ENCODE peak calls at places on chromosomes 3 and 15, in ten cellular contexts. E is IMR-90, W is lower leg skin, H is uterus, V is transverse colon, K is A549, T is tibial nerve, G is GM12878, Y is suprapubic skin, Z is HCT116. F is an unnamed sample.

GRCh38 chr3:79255292-79255691 is 512.5 kb downstream of the ROBO1 start:
- DNase-seq in H (no peak), Z (no peak), K (no peak), T (no peak), G (no peak), V (no peak), Y (no peak), E (no peak), W (no peak), F (no peak)

GRCh38 chr15:63070681-63071129 is 28.2 kb downstream of the TPM1 start:
- DNase-seq in H (no peak), Y (no peak), Z (no peak), G (peak), V (no peak), W (no peak), E (no peak), K (peak), T (no peak), F (no peak)

GRCh38 chr3:139329364-139329850 is 14.4 kb upstream of the MRPS22 start:
- DNase-seq in K (peak), V (peak), Z (peak), W (peak), T (peak), G (no peak), H (peak), Y (peak), E (peak), F (peak)

GRCh38 chr15:70826634-70827033 is 27.3 kb downstream of the LARP6 start:
- DNase-seq in K (peak), E (peak), T (peak), G (no peak), Z (peak), W (peak), Y (peak), H (no peak), V (peak), F (no peak)

GRCh38 chr3:151178208-151178845 is 24.7 kb downstream of the GPR171 start:
- DNase-seq in V (no peak), E (no peak), Z (no peak), K (no peak), G (no peak), W (no peak), H (no peak), Y (no peak), T (no peak), F (no peak)

GRCh38 chr15:66675456-66675855 is 26.6 kb upstream of the SMAD6 start:
- DNase-seq in Y (no peak), K (no peak), T (no peak), E (no peak), H (no peak), G (no peak), V (no peak), Z (no peak), W (no peak), F (no peak)

GRCh38 chr15:98025237-98025636 is 64.7 kb downstream of the ARRDC4 start:
- DNase-seq in G (no peak), Z (no peak), H (no peak), V (no peak), W (no peak), K (no peak), Y (no peak), E (peak), T (no peak), F (no peak)

GRCh38 chr15:77966540-77967290 is 110.8 kb downstream of the TBC1D2B start:
- DNase-seq in H (peak), G (no peak), Z (peak), V (peak), K (peak), Y (peak), E (peak), W (peak), T (no peak), F (no peak)

GRCh38 chr3:52615178-52615577 is 70.5 kb downstream of the PBRM1 start:
- DNase-seq in E (peak), V (no peak), G (no peak), T (no peak), Y (no peak), Z (no peak), H (no peak), W (no peak), K (no peak), F (no peak)

GRCh38 chr3:535566-536416 is 339.2 kb downstream of the CHL1 start:
- DNase-seq in Y (no peak), K (peak), H (peak), W (no peak), E (peak), Z (no peak), G (no peak), V (peak), T (no peak), F (no peak)

GRCh38 chr3:181316481-181316880 is 326.9 kb upstream of the DNAJC19 start:
- DNase-seq in H (no peak), W (no peak), E (peak), G (no peak), K (peak), V (no peak), Z (no peak), Y (no peak), T (no peak), F (no peak)

GRCh38 chr15:98493966-98494511 is 154.3 kb upstream of the IGF1R start:
- DNase-seq in Z (no peak), Y (no peak), G (no peak), E (no peak), K (no peak), H (no peak), V (no peak), W (no peak), T (no peak), F (no peak)

GRCh38 chr3:96863129-96863740 is 48.8 kb downstream of the EPHA6 start:
- DNase-seq in T (no peak), E (peak), Z (no peak), Y (no peak), H (no peak), V (peak), W (no peak), K (peak), G (no peak), F (no peak)

GRCh38 chr3:158791259-158791920 is 10.5 kb upstream of the MFSD1 start:
- DNase-seq in Z (peak), T (no peak), H (no peak), E (peak), V (no peak), G (no peak), K (peak), W (no peak), Y (no peak), F (no peak)

GRCh38 chr15:59410448-59410896 is 27.5 kb upstream of the FAM81A start:
- DNase-seq in G (peak), V (peak), W (no peak), T (no peak), E (no peak), Z (no peak), Y (no peak), K (peak), H (no peak), F (no peak)

GRCh38 chr3:72011495-72011894 is 226.5 kb upstream of the PROK2 start:
- DNase-seq in T (no peak), W (no peak), V (no peak), H (no peak), G (no peak), Z (no peak), K (no peak), E (peak), Y (no peak), F (no peak)

GRCh38 chr3:131143802-131144201 is 117.1 kb downstream of the NEK11 start:
- DNase-seq in Z (no peak), T (no peak), K (no peak), V (no peak), W (no peak), Y (no peak), E (no peak), H (no peak), G (no peak), F (no peak)

GRCh38 chr3:71649757-71650156 is 66.2 kb upstream of the FOXP1 start:
- DNase-seq in Z (no peak), K (no peak), Y (no peak), H (no peak), T (no peak), G (no peak), E (no peak), W (no peak), V (no peak), F (no peak)

GRCh38 chr3:44355634-44356033 is 17.1 kb downstream of the TCAIM start:
- DNase-seq in V (no peak), H (no peak), K (no peak), G (no peak), Z (no peak), T (no peak), Y (no peak), E (peak), W (no peak), F (no peak)

GRCh38 chr15:62579842-62580241 is 414.8 kb upstream of the C2CD4B start:
- DNase-seq in H (no peak), G (no peak), T (no peak), Z (no peak), K (no peak), E (no peak), W (no peak), V (no peak), Y (no peak), F (no peak)

GRCh38 chr3:66747688-66748087 is 246.9 kb upstream of the LRIG1 start:
- DNase-seq in Y (no peak), W (peak), T (no peak), H (no peak), G (no peak), E (no peak), V (no peak), K (no peak), Z (no peak), F (no peak)

GRCh38 chr15:92958105-92958504 is 58.0 kb downstream of the CHD2 start:
- DNase-seq in Z (no peak), G (no peak), V (no peak), Y (no peak), W (no peak), T (no peak), E (peak), H (no peak), K (no peak), F (no peak)

GRCh38 chr3:117322866-117323265 is 613.3 kb downstream of the TUSC7 start:
- DNase-seq in K (peak), G (no peak), V (no peak), Y (no peak), Z (no peak), T (no peak), E (peak), H (no peak), W (no peak), F (no peak)

GRCh38 chr15:83475551-83475950 is 28.4 kb downstream of the SH3GL3 start:
- DNase-seq in W (no peak), G (no peak), H (no peak), Y (no peak), Z (no peak), E (peak), V (no peak), K (no peak), T (no peak), F (no peak)

GRCh38 chr3:178245385-178245778 is 290.9 kb upstream of the KCNMB2 start:
- DNase-seq in G (no peak), T (no peak), V (no peak), E (peak), K (no peak), Z (no peak), W (no peak), H (no peak), Y (no peak), F (no peak)

DNA sequence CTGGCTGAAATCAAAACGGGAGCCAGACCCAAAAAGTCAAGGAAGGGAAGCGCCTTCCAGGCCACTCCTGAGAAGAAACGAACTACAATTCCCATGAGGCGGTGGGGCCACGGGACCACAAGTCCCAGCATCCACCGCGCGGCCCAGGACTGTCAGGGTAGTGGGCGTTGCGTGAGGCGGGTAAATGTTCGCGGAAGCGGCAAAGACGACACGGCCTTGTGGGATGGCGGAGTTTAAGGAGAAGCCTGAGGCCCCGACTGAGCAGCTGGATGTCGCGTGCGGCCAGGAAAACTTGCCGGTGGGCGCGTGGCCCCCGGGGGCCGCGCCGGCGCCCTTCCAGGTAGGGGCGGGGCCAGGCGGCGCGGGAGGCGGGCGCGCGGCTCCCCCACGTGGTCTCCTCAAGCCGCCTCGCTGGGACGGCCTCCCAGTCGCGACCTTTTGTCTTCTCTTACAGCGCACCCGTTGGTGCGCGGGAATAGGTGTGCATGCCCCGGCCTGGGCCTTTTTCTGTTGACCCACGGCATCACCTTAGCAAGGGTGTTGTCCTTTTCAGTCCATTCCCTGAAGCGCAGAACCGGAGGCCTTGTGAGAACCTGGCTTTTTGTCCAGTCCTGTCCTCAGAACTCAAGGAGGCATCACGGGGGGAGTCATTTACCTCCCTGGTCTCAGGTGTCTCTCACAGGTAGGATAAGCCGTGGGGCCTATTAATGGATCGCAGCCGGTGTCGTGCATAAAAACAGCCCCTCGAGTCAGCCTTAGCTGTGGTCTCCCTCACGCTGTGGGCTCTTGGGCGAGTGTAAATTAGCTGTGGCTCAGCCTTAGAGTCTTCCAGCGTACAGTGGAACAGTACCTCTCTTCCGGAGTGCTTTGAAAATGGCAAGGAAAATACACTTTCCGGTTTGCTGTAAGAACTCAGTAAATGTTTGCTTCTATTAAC is at the start of gene SETMAR:
- DNase-seq in Y (peak), K (peak), Z (peak), H (peak), W (peak), V (peak), T (peak), E (peak), G (no peak), F (peak)
- TF ChIP-seq POLR2A in Y (peak), K (peak), Z (peak), H (peak), W (no peak), V (peak), T (peak), E (peak), G (peak), F (peak)

DNA sequence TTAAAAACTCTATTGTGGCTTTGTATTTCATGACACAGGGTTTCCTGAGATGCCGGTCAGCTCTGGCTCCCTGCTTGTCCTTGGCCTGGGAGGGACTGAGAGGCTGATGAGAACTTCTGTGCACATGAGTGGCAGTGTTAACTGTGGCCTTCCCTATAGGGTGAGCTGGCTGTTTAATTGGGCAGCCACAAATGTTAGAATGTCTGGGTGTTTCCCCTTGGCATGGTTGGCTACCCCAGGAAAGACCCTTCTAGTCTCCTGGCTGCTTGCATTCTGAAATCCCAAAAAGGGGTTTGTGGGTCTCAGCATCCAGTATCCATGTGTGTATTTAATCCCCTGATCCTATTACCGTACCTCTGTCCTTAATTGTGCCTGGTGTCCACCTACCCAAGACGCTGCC is 3.0 kb upstream of the KLF13 start:
- DNase-seq in Y (no peak), K (no peak), H (no peak), V (no peak), T (no peak), G (no peak), E (no peak), Z (no peak), W (no peak), F (no peak)
- TF ChIP-seq POLR2A in Y (no peak), K (no peak), H (no peak), V (no peak), T (no peak), G (peak), E (no peak), Z (no peak), W (no peak), F (peak)

DNA sequence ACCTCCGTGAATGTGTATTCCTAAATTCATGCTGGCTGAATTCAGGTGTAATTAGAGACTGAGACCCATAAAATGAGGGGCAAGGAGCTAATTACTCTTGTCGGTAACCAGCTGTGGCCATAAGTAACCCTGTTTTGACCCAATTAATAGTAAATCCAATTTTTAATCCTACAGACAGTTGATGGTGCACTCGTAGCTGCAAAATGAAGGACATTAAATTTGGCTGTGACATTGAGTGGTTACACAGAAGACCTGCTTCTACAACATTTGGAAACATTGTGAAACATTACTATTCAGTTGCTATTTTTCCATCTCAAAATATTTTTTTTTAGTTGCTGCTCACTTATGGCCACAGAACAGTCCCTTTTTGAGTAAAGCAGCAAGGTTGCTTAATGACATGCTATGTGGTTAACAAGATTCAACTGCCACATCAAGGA is 33.0 kb downstream of the MBNL1 start:
- DNase-seq in Z (no peak), G (no peak), V (no peak), H (no peak), K (no peak), E (no peak), W (no peak), Y (no peak), T (no peak), F (no peak)
- TF ChIP-seq POLR2A in Z (no peak), G (no peak), V (no peak), H (no peak), K (no peak), E (no peak), W (no peak), Y (no peak), T (no peak), F (no peak)

DNA sequence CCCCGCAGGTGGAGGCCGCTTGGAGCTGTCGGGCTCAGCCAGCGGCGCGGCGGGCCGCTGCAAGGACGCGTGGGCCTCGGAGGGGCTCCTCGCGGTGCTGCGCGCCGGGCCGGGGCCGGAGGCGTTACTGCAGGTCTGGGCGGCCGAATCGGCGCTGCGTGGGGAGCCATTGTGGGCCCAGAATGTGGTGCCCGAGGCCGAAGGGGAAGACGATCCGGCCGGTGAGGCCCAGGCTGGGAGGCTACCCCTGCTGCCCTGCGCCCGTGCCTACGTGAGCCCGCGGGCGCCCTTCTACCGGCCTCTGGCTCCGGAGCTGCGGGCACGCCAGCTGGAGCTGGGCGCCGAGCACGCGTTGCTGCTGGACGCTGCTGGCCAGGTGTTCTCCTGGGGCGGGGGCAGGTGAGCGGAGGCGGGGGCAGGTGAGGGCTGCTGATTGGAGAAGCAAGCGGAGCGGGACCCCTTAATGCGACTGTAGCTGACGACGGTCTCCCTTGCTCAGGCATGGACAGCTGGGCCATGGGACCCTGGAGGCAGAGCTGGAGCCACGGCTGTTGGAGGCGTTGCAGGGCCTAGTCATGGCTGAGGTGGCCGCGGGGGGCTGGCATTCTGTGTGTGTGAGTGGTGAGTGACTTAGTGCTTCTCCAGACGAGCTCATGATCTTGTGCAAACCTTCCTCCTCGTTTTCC is 2.6 kb downstream of the RCCD1 start:
- DNase-seq in K (no peak), T (no peak), H (no peak), Y (no peak), E (peak), G (no peak), Z (no peak), W (no peak), V (no peak), F (no peak)
- TF ChIP-seq POLR2A in K (no peak), T (no peak), H (no peak), Y (no peak), E (no peak), G (no peak), Z (no peak), W (no peak), V (no peak), F (no peak)

GRCh38 chr15:74545776-74546656 is 5.0 kb downstream of the ARID3B start:
- DNase-seq in Z (peak), K (peak), T (peak), Y (peak), H (peak), W (peak), G (peak), V (peak), E (peak), F (peak)
- TF ChIP-seq POLR2A in Z (no peak), K (no peak), T (no peak), Y (no peak), H (no peak), W (no peak), G (no peak), V (no peak), E (no peak), F (no peak)

DNA sequence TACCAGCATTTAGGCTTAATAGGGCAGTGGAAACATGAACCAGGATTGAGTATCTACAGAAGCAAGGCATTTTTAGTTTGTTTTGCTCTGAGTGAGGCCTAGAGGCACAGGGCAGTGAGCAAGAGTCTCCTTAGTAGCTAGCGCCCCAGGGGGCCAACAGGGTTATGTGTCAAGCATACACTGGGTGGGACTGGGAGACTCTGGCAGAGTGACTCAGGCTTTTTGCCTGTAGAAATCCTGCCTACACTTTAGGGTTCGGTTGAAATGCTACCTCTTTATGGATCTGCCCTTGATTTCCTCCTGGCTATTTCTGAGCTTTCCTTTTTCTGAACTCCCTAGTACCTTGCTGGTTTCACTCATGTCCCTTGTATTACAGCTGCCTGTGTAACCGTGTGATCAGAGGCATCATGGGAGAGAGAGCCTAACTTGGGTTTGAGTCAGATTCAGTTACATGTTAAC is 72.2 kb downstream of the TOP2B start:
- DNase-seq in Y (no peak), K (peak), E (peak), Z (peak), T (peak), W (no peak), V (no peak), G (no peak), H (peak), F (no peak)
- TF ChIP-seq POLR2A in Y (no peak), K (no peak), E (no peak), Z (no peak), T (no peak), W (no peak), V (no peak), G (no peak), H (no peak), F (no peak)

F was measured in GM12891.